ENCODE peak calls at places on chromosomes 11 and 22, in nine cellular contexts. L, R, K, H, C, E, N, W and Z are unnamed samples.

GRCh38 chr11:37087650-37088572 is 489.9 kb upstream of the RAG2 start:
- DNase-seq in H (no peak), R (no peak), K (no peak), E (no peak), N (no peak), W (no peak), C (no peak), L (no peak), Z (no peak)

GRCh38 chr11:64566042-64566914 is 24.7 kb upstream of the SLC22A12 start:
- DNase-seq in N (peak; percentile 43), L (peak; percentile 63), H (peak; percentile 57), W (no peak), C (peak; percentile 72), R (peak; percentile 49), K (peak; percentile 53), E (no peak), Z (peak; percentile 5)

GRCh38 chr11:8333431-8334401 is 70.0 kb upstream of the LMO1 start:
- DNase-seq in H (peak; percentile 75), E (no peak), K (peak; percentile 69), W (no peak), C (no peak), N (no peak), L (no peak), R (peak; percentile 24), Z (no peak)

GRCh38 chr11:126334665-126335462 is 20.6 kb upstream of the ST3GAL4 start:
- DNase-seq in H (peak; percentile 63), E (no peak), K (no peak), L (peak; percentile 12), R (peak; percentile 83), C (no peak), N (no peak), W (no peak), Z (no peak)

GRCh38 chr11:111387318-111387863 is 8.3 kb upstream of the POU2AF1 start:
- DNase-seq in L (peak; percentile 89), K (no peak), W (no peak), H (no peak), R (peak; percentile 28), E (no peak), N (no peak), C (no peak), Z (no peak)

GRCh38 chr11:102449651-102450570 is 2.7 kb downstream of the TMEM123 start:
- DNase-seq in W (no peak), H (no peak), L (no peak), C (no peak), R (no peak), K (no peak), E (no peak), N (no peak), Z (no peak)

GRCh38 chr22:24697671-24698082 is 76.8 kb downstream of the PIWIL3 start:
- DNase-seq in C (no peak), E (no peak), R (no peak), K (no peak), H (no peak), L (peak; percentile 74), W (no peak), N (no peak), Z (no peak)

GRCh38 chr11:131977231-131977630 is 606.8 kb downstream of the NTM start:
- DNase-seq in L (no peak), E (no peak), H (peak; percentile 94), K (peak; percentile 20), R (peak; percentile 97), W (no peak), C (no peak), N (no peak), Z (no peak)

GRCh38 chr11:102705626-102706025 is at the start of gene MMP27:
- DNase-seq in L (no peak), K (no peak), W (no peak), R (no peak), E (no peak), C (no peak), N (no peak), H (no peak), Z (no peak)

GRCh38 chr22:38172016-38172431 is 9.6 kb downstream of the PLA2G6 start:
- DNase-seq in H (no peak), N (no peak), K (no peak), W (no peak), L (no peak), R (peak; percentile 65), C (no peak), E (no peak), Z (no peak)